ENCODE peak calls at places on chromosomes 13 and 19, in eight cellular contexts. One of them, this sample, is unnamed.
A peak's percentile ranks its signal among the peaks of the same experiment; 100 is the strongest.

GRCh38 chr13:79936368-79937136 is 404.4 kb downstream of the SPRY2 start:
- DNase-seq in adrenal gland: no peak
- DNase-seq in sigmoid colon: no peak
- DNase-seq in heart left ventricle: peak; percentile 36
- DNase-seq in fibroblast of lung: peak; percentile 98
- DNase-seq in breast epithelium: no peak
- DNase-seq in PC-3: peak; percentile 95
- DNase-seq in testis: no peak
- DNase-seq in this sample: peak; percentile 51

GRCh38 chr19:33000510-33000909 is 28.5 kb downstream of the FAAP24 start:
- DNase-seq in adrenal gland: no peak
- DNase-seq in sigmoid colon: no peak
- DNase-seq in heart left ventricle: no peak
- DNase-seq in fibroblast of lung: no peak
- DNase-seq in breast epithelium: no peak
- DNase-seq in PC-3: no peak
- DNase-seq in testis: no peak
- DNase-seq in this sample: no peak

GRCh38 chr19:47363758-47364529 is 14.8 kb downstream of the DHX34 start:
- DNase-seq in adrenal gland: peak; percentile 47
- DNase-seq in sigmoid colon: no peak
- DNase-seq in heart left ventricle: no peak
- DNase-seq in fibroblast of lung: peak; percentile 48
- DNase-seq in breast epithelium: no peak
- DNase-seq in PC-3: no peak
- DNase-seq in testis: no peak
- DNase-seq in this sample: no peak

GRCh38 chr13:60758637-60759036 is 361.6 kb downstream of the TDRD3 start:
- DNase-seq in adrenal gland: no peak
- DNase-seq in sigmoid colon: no peak
- DNase-seq in heart left ventricle: no peak
- DNase-seq in fibroblast of lung: no peak
- DNase-seq in breast epithelium: no peak
- DNase-seq in PC-3: no peak
- DNase-seq in testis: no peak
- DNase-seq in this sample: no peak

GRCh38 chr19:29308977-29309520 is 96.1 kb upstream of the UQCRFS1 start:
- DNase-seq in adrenal gland: no peak
- DNase-seq in sigmoid colon: no peak
- DNase-seq in heart left ventricle: no peak
- DNase-seq in fibroblast of lung: no peak
- DNase-seq in breast epithelium: no peak
- DNase-seq in PC-3: no peak
- DNase-seq in testis: no peak
- DNase-seq in this sample: no peak

GRCh38 chr19:13207237-13208130 is 57.3 kb downstream of the IER2 start:
- DNase-seq in adrenal gland: peak; percentile 4
- DNase-seq in sigmoid colon: peak; percentile 74
- DNase-seq in heart left ventricle: peak; percentile 54
- DNase-seq in fibroblast of lung: no peak
- DNase-seq in breast epithelium: no peak
- DNase-seq in PC-3: no peak
- DNase-seq in testis: peak; percentile 30
- DNase-seq in this sample: no peak

GRCh38 chr19:29836409-29836825 is 24.6 kb downstream of the CCNE1 start:
- DNase-seq in adrenal gland: no peak
- DNase-seq in sigmoid colon: no peak
- DNase-seq in heart left ventricle: no peak
- DNase-seq in fibroblast of lung: no peak
- DNase-seq in breast epithelium: no peak
- DNase-seq in PC-3: no peak
- DNase-seq in testis: no peak
- DNase-seq in this sample: no peak

GRCh38 chr19:51740356-51740755 is 11.3 kb downstream of the FPR1 start:
- DNase-seq in adrenal gland: no peak
- DNase-seq in sigmoid colon: no peak
- DNase-seq in heart left ventricle: no peak
- DNase-seq in fibroblast of lung: no peak
- DNase-seq in breast epithelium: no peak
- DNase-seq in PC-3: no peak
- DNase-seq in testis: no peak
- DNase-seq in this sample: no peak

GRCh38 chr13:44237276-44237767 is 136.3 kb upstream of the SERP2 start:
- DNase-seq in adrenal gland: peak; percentile 88
- DNase-seq in sigmoid colon: peak; percentile 92
- DNase-seq in heart left ventricle: peak; percentile 82
- DNase-seq in fibroblast of lung: peak; percentile 98
- DNase-seq in breast epithelium: no peak
- DNase-seq in PC-3: peak; percentile 43
- DNase-seq in testis: peak; percentile 79
- DNase-seq in this sample: no peak

GRCh38 chr13:26557393-26558073 is at the start of gene WASF3:
- DNase-seq in adrenal gland: peak; percentile 96
- DNase-seq in sigmoid colon: peak; percentile 97
- DNase-seq in heart left ventricle: peak; percentile 95
- DNase-seq in fibroblast of lung: peak; percentile 91
- DNase-seq in breast epithelium: peak; percentile 92
- DNase-seq in PC-3: peak; percentile 88
- DNase-seq in testis: peak; percentile 96
- DNase-seq in this sample: peak; percentile 96

GRCh38 chr19:47537493-47537892 is 22.6 kb upstream of the NAPA start:
- DNase-seq in adrenal gland: no peak
- DNase-seq in sigmoid colon: no peak
- DNase-seq in heart left ventricle: no peak
- DNase-seq in fibroblast of lung: no peak
- DNase-seq in breast epithelium: no peak
- DNase-seq in PC-3: no peak
- DNase-seq in testis: no peak
- DNase-seq in this sample: no peak

GRCh38 chr19:1471514-1472107 is 7.4 kb downstream of the C19orf25 start:
- DNase-seq in adrenal gland: no peak
- DNase-seq in sigmoid colon: no peak
- DNase-seq in heart left ventricle: no peak
- DNase-seq in fibroblast of lung: no peak
- DNase-seq in breast epithelium: no peak
- DNase-seq in PC-3: peak; percentile 31
- DNase-seq in testis: no peak
- DNase-seq in this sample: no peak

GRCh38 chr13:113506025-113506685 is 15.6 kb upstream of the DCUN1D2 start:
- DNase-seq in adrenal gland: no peak
- DNase-seq in sigmoid colon: no peak
- DNase-seq in heart left ventricle: no peak
- DNase-seq in fibroblast of lung: no peak
- DNase-seq in breast epithelium: no peak
- DNase-seq in PC-3: no peak
- DNase-seq in testis: no peak
- DNase-seq in this sample: peak; percentile 36

DNA sequence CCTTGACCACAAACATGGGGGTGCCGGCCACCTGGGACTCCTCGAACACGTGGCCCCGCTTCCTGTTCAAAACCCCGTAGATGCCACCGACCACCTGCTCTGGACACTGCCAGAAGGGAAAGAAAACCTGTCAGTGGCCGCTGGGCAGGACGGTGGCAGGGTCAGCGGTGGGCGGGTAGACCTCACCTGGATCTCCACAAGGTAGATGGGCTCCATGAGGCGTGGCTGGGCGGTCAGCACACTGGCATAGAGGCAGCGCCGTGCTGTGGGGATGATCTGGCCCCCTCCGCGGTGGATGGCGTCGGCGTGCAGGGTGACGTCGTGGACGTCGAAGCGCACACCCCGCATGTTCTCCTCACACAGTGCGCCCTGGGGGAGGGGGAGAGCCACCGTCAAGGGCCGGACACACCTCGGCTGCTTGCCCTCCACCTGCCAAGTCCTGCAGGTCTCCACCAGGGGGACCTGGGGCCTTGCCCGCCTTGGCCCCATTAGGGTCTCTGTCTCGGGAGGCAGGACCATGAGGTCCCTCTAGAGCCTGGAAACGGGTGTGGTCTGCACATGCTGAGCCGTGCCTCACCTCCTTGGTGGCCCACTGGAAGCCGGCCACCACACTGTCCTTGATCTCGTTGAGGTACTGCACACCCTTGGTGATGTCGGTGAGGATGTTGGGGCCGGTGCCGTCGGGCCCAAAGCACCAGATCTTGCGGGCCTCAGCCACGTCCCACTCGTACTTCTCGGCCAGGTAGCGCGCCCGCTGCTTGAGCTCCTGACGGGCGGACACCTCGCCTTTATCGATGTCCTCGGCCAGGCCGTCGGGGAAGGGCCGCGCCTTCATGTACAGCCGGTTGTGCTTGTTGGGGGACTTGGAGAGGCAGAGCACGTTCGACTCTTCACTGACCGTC is 6.6 kb upstream of the DAPK3 start:
- DNase-seq in adrenal gland: no peak
- DNase-seq in sigmoid colon: peak; percentile 67
- DNase-seq in heart left ventricle: peak; percentile 14
- DNase-seq in fibroblast of lung: no peak
- DNase-seq in breast epithelium: no peak
- DNase-seq in PC-3: no peak
- DNase-seq in testis: no peak
- DNase-seq in this sample: peak; percentile 50
- TF ChIP-seq CTCF in adrenal gland: peak; percentile 17
- TF ChIP-seq CTCF in sigmoid colon: no peak
- TF ChIP-seq CTCF in heart left ventricle: no peak
- TF ChIP-seq CTCF in fibroblast of lung: no peak
- TF ChIP-seq CTCF in breast epithelium: no peak
- TF ChIP-seq CTCF in PC-3: no peak
- TF ChIP-seq CTCF in testis: no peak
- TF ChIP-seq CTCF in this sample: peak; percentile 25

DNA sequence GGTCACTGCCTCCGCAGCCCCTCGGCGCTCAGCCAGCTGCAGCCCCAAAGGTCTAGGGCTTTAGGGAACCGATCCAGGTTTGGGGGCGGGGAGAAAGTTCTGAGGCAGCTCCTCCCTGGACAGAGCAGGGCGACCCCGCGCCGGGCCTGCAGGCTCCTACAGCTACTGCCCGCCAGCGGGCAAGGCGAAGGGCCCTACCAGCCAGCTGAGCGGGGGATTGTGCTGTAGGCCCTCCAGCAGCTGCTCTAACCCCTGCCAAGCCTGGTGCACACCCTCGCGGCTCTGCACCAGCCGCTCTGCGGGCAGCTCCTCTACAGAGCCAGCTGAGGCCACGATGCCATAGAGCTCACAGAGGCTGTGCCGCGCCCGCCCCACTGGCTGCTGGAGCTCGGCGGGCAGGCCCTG is 14.0 kb downstream of the PLIN4 start:
- DNase-seq in adrenal gland: no peak
- DNase-seq in sigmoid colon: peak; percentile 67
- DNase-seq in heart left ventricle: peak; percentile 6
- DNase-seq in fibroblast of lung: no peak
- DNase-seq in breast epithelium: no peak
- DNase-seq in PC-3: no peak
- DNase-seq in testis: peak; percentile 51
- DNase-seq in this sample: no peak
- H3K36me3 ChIP-seq in adrenal gland: peaks cover 32% of the 10 kb centered on the region
- H3K36me3 ChIP-seq in sigmoid colon: peaks cover 91% of the 10 kb centered on the region
- H3K36me3 ChIP-seq in heart left ventricle: peaks cover 86% of the 10 kb centered on the region
- H3K36me3 ChIP-seq in fibroblast of lung: peaks cover 12% of the 10 kb centered on the region
- H3K36me3 ChIP-seq in breast epithelium: no peaks in the 10 kb centered on the region
- H3K36me3 ChIP-seq in PC-3: no peaks in the 10 kb centered on the region
- H3K36me3 ChIP-seq in testis: no peaks in the 10 kb centered on the region
- H3K36me3 ChIP-seq in this sample: peaks cover 23% of the 10 kb centered on the region

DNA sequence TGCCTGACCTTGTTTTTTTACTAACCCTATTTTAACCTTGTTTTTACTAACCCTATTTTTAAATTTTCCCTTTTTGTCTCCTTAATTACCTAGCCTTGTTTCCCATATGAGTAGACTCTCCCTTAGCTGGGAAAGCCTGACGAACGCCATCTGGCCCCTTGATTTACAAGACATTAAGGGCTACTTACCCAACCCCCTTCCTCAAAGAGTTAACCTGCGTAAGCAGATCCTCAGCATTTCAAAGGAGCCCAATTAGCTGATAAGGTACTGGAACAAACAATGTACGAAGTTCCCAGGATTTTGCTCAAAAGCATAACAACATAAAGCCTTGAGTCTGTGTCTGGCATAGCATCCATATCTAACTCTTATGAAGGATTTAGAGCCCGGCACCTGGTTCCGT is 4.7 kb upstream of the MVB12A start:
- DNase-seq in adrenal gland: no peak
- DNase-seq in sigmoid colon: no peak
- DNase-seq in heart left ventricle: no peak
- DNase-seq in fibroblast of lung: no peak
- DNase-seq in breast epithelium: no peak
- DNase-seq in PC-3: no peak
- DNase-seq in testis: no peak
- DNase-seq in this sample: no peak
- H3K4me3 ChIP-seq in adrenal gland: no peak overlapping the region
- H3K4me3 ChIP-seq in sigmoid colon: no peak overlapping the region
- H3K4me3 ChIP-seq in heart left ventricle: no peak overlapping the region
- H3K4me3 ChIP-seq in fibroblast of lung: no peak overlapping the region
- H3K4me3 ChIP-seq in breast epithelium: no peak overlapping the region
- H3K4me3 ChIP-seq in PC-3: no peak overlapping the region
- H3K4me3 ChIP-seq in testis: no peak overlapping the region
- H3K4me3 ChIP-seq in this sample: no peak overlapping the region

GRCh38 chr13:39779337-39780270 is 124.1 kb downstream of the COG6 start:
- DNase-seq in adrenal gland: no peak
- DNase-seq in sigmoid colon: no peak
- DNase-seq in heart left ventricle: no peak
- DNase-seq in fibroblast of lung: peak; percentile 12
- DNase-seq in breast epithelium: no peak
- DNase-seq in PC-3: peak; percentile 39
- DNase-seq in testis: no peak
- DNase-seq in this sample: no peak

GRCh38 chr13:39781381-39781780 is 125.9 kb downstream of the COG6 start:
- DNase-seq in adrenal gland: no peak
- DNase-seq in sigmoid colon: no peak
- DNase-seq in heart left ventricle: no peak
- DNase-seq in fibroblast of lung: no peak
- DNase-seq in breast epithelium: no peak
- DNase-seq in PC-3: no peak
- DNase-seq in testis: no peak
- DNase-seq in this sample: no peak

GRCh38 chr13:39786091-39786490 is 130.6 kb downstream of the COG6 start:
- DNase-seq in adrenal gland: no peak
- DNase-seq in sigmoid colon: no peak
- DNase-seq in heart left ventricle: no peak
- DNase-seq in fibroblast of lung: no peak
- DNase-seq in breast epithelium: no peak
- DNase-seq in PC-3: no peak
- DNase-seq in testis: no peak
- DNase-seq in this sample: no peak

GRCh38 chr13:39784347-39784746 is 128.9 kb downstream of the COG6 start:
- DNase-seq in adrenal gland: no peak
- DNase-seq in sigmoid colon: no peak
- DNase-seq in heart left ventricle: no peak
- DNase-seq in fibroblast of lung: peak; percentile 25
- DNase-seq in breast epithelium: no peak
- DNase-seq in PC-3: no peak
- DNase-seq in testis: no peak
- DNase-seq in this sample: no peak

DNA sequence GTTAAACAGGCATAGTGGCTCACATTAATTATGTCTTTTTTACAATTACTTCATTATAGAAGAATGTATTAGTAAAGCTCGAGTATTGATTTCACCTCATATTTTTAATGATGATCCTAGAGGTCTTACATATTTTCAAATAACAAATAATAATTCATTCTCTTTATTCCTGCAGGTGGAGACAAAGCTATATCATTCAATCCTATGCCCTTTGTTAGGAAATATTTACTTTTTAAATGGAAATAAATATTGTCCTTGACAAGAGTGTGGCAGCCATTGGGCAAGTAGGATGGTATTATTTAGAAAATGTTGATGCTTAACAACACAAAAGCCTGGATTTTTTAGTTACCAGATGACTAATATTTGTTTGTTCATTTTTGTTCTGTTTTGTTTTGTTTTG is 127.6 kb downstream of the COG6 start:
- DNase-seq in adrenal gland: no peak
- DNase-seq in sigmoid colon: no peak
- DNase-seq in heart left ventricle: no peak
- DNase-seq in fibroblast of lung: peak; percentile 14
- DNase-seq in breast epithelium: no peak
- DNase-seq in PC-3: peak; percentile 43
- DNase-seq in testis: no peak
- DNase-seq in this sample: no peak
- TF ChIP-seq CTCF in adrenal gland: peak; percentile 3
- TF ChIP-seq CTCF in sigmoid colon: no peak
- TF ChIP-seq CTCF in heart left ventricle: no peak
- TF ChIP-seq CTCF in fibroblast of lung: no peak
- TF ChIP-seq CTCF in breast epithelium: no peak
- TF ChIP-seq CTCF in PC-3: peak; percentile 53
- TF ChIP-seq CTCF in testis: no peak
- TF ChIP-seq CTCF in this sample: no peak

This sample was measured in BE2C.